ENCODE peak calls at places on chromosome 17, in six cellular contexts. U is lower leg skin; P is CD4-positive, alpha-beta memory T cell; B is pancreas; G is GM23338; N is mucosa of gallbladder. V is an unnamed sample.

GRCh38 chr17:36544320-36545092 is at the start of gene GGNBP2:
- DNase-seq in U (peak; percentile 84), P (peak; percentile 94), B (peak; percentile 97), N (peak; percentile 93), G (peak; percentile 96), V (peak; percentile 84)

GRCh38 chr17:35213412-35213925 is 19.3 kb upstream of the SLC35G3 start:
- DNase-seq in U (no peak), G (no peak), N (no peak), B (no peak), P (no peak), V (no peak)

GRCh38 chr17:61405686-61406542 is 6.3 kb downstream of the TBX2 start:
- DNase-seq in N (no peak), B (peak; percentile 58), G (peak; percentile 47), U (no peak), P (no peak), V (no peak)

GRCh38 chr17:75783069-75783783 is 1.4 kb upstream of the UNK start:
- DNase-seq in U (no peak), P (peak; percentile 66), B (no peak), N (no peak), G (peak; percentile 67), V (peak; percentile 82)

GRCh38 chr17:42153919-42154491 is 784 bp downstream of the RAB5C start:
- DNase-seq in N (no peak), G (peak; percentile 41), U (no peak), B (no peak), P (no peak), V (no peak)

GRCh38 chr17:43966276-43966675 is 12.5 kb upstream of the PYY start:
- DNase-seq in U (no peak), G (no peak), N (no peak), B (no peak), P (no peak), V (peak; percentile 45)

GRCh38 chr17:9021985-9022552 is 759 bp downstream of the NTN1 start:
- DNase-seq in U (no peak), P (no peak), G (peak; percentile 55), N (no peak), B (peak; percentile 78), V (no peak)

GRCh38 chr17:82370471-82371332 is 863 bp upstream of the UTS2R start:
- DNase-seq in N (no peak), G (no peak), B (no peak), U (no peak), P (peak; percentile 23), V (no peak)

GRCh38 chr17:14143678-14144077 is 74.4 kb downstream of the COX10 start:
- DNase-seq in B (no peak), U (no peak), G (no peak), P (no peak), N (peak; percentile 16), V (no peak)

GRCh38 chr17:50830994-50831393 is 4.4 kb upstream of the WFIKKN2 start:
- DNase-seq in U (no peak), P (no peak), B (no peak), G (peak; percentile 33), N (no peak), V (no peak)

GRCh38 chr17:55632893-55633292 is 89.8 kb downstream of the TMEM100 start:
- DNase-seq in U (no peak), G (no peak), P (no peak), B (no peak), N (no peak), V (no peak)

GRCh38 chr17:78774956-78775571 is 7.0 kb downstream of the CYTH1 start:
- DNase-seq in B (no peak), G (no peak), N (no peak), P (peak; percentile 63), U (no peak), V (no peak)

GRCh38 chr17:83053779-83054451 is 25.5 kb upstream of the METRNL start:
- DNase-seq in U (peak; percentile 65), B (peak; percentile 27), G (no peak), N (peak; percentile 59), P (peak; percentile 36), V (no peak)

GRCh38 chr17:35612924-35613521 is 25.9 kb downstream of the AP2B1 start:
- DNase-seq in G (peak; percentile 70), B (no peak), N (peak; percentile 41), P (peak; percentile 17), U (peak; percentile 19), V (peak; percentile 9)

GRCh38 chr17:44840936-44841335 is 6.7 kb upstream of the HIGD1B start:
- DNase-seq in P (no peak), U (no peak), B (no peak), N (no peak), G (no peak), V (no peak)

GRCh38 chr17:61467416-61468262 is 15.4 kb downstream of the TBX4 start:
- DNase-seq in B (no peak), N (peak; percentile 30), G (peak; percentile 79), U (no peak), P (no peak), V (peak; percentile 45)

GRCh38 chr17:70610161-70610560 is 440.8 kb downstream of the KCNJ2 start:
- DNase-seq in N (no peak), P (no peak), B (no peak), U (no peak), G (no peak), V (no peak)

GRCh38 chr17:4944163-4944553 is 4.1 kb downstream of the RNF167 start:
- DNase-seq in P (peak; percentile 66), U (no peak), G (peak; percentile 32), B (no peak), N (no peak), V (no peak)

GRCh38 chr17:77535435-77535834 is 394.7 kb downstream of the SEC14L1 start:
- DNase-seq in P (no peak), U (no peak), B (peak; percentile 41), N (peak; percentile 43), G (no peak), V (no peak)

GRCh38 chr17:42050360-42051012 is at the start of gene C17orf113:
- DNase-seq in B (peak; percentile 87), P (peak; percentile 48), G (peak; percentile 81), N (peak; percentile 42), U (peak; percentile 22), V (peak; percentile 54)

GRCh38 chr17:17139972-17140589 is 66.1 kb downstream of the PLD6 start:
- DNase-seq in G (peak; percentile 36), B (no peak), N (no peak), P (no peak), U (no peak), V (peak; percentile 30)